ENCODE peak calls at places on chromosomes 7 and 10, in five cellular contexts. G is heart right ventricle, Z is breast epithelium, D is heart left ventricle, W is PC-9. H is an unnamed sample.

GRCh38 chr10:109556399-109556798 is 366.9 kb downstream of the XPNPEP1 start:
- DNase-seq in G (no peak), D (no peak), Z (no peak), W (no peak), H (no peak)

GRCh38 chr10:6579904-6580278 is at the start of gene PRKCQ:
- DNase-seq in G (no peak), D (no peak), W (no peak), Z (no peak), H (no peak)

GRCh38 chr10:124005991-124006392 is 87.4 kb downstream of the CHST15 start:
- DNase-seq in W (no peak), D (no peak), Z (no peak), G (no peak), H (no peak)

GRCh38 chr7:124101173-124101768 is 68.4 kb upstream of the TMEM229A start:
- DNase-seq in Z (no peak), D (no peak), G (no peak), W (peak; percentile 19), H (no peak)

GRCh38 chr10:26430641-26431163 is 7.4 kb upstream of the APBB1IP start:
- DNase-seq in G (no peak), W (no peak), Z (no peak), D (no peak), H (no peak)

GRCh38 chr10:30968711-30969110 is 63.0 kb downstream of the ZNF438 start:
- DNase-seq in W (no peak), Z (no peak), D (no peak), G (no peak), H (no peak)

GRCh38 chr10:110793128-110793812 is 78.5 kb upstream of the PDCD4 start:
- DNase-seq in Z (no peak), G (no peak), D (no peak), W (no peak), H (no peak)

GRCh38 chr7:25495905-25496304 is 267.6 kb upstream of the NPVF start:
- DNase-seq in D (no peak), Z (no peak), G (no peak), W (no peak), H (no peak)

GRCh38 chr7:121547341-121548092 is 151.4 kb upstream of the FAM3C start:
- DNase-seq in W (no peak), Z (no peak), G (no peak), D (no peak), H (peak; percentile 26)

GRCh38 chr7:103071000-103071399 is 3.6 kb downstream of the FBXL13 start:
- DNase-seq in D (no peak), Z (no peak), G (no peak), W (no peak), H (no peak)

GRCh38 chr7:78247910-78248689 is 449.5 kb downstream of the PHTF2 start:
- DNase-seq in Z (no peak), G (no peak), D (no peak), W (no peak), H (no peak)

GRCh38 chr10:131245475-131246059 is 66.0 kb downstream of the TCERG1L start:
- DNase-seq in W (no peak), G (no peak), Z (no peak), D (no peak), H (no peak)

GRCh38 chr7:80403686-80404241 is 108.1 kb downstream of the GNAT3 start:
- DNase-seq in G (no peak), Z (no peak), D (no peak), W (no peak), H (no peak)

GRCh38 chr10:130515670-130516069 is 379.5 kb downstream of the GLRX3 start:
- DNase-seq in Z (no peak), D (no peak), G (no peak), W (no peak), H (no peak)

GRCh38 chr10:95247881-95248583 is 42.8 kb downstream of the PDLIM1 start:
- DNase-seq in W (no peak), G (no peak), D (peak; percentile 45), Z (no peak), H (no peak)

GRCh38 chr7:68384581-68384980 is 1213.7 kb upstream of the AUTS2 start:
- DNase-seq in Z (no peak), D (no peak), W (no peak), G (no peak), H (no peak)

GRCh38 chr7:128108641-128109423 is 77.6 kb upstream of the LRRC4 start:
- DNase-seq in W (no peak), G (no peak), Z (no peak), D (no peak), H (no peak)

GRCh38 chr10:91163269-91163708 is 57.2 kb upstream of the PCGF5 start:
- DNase-seq in D (peak; percentile 82), G (peak; percentile 67), Z (peak; percentile 48), W (peak; percentile 42), H (no peak)

GRCh38 chr10:6953131-6953834 is 373.2 kb upstream of the PRKCQ start:
- DNase-seq in D (peak; percentile 43), W (no peak), G (no peak), Z (peak; percentile 23), H (no peak)

GRCh38 chr7:130695840-130696239 is 9.5 kb upstream of the TSGA13 start:
- DNase-seq in G (no peak), W (peak; percentile 6), Z (no peak), D (no peak), H (no peak)

GRCh38 chr7:30471205-30471604 is 7.4 kb downstream of the NOD1 start:
- DNase-seq in G (no peak), D (no peak), Z (no peak), W (no peak), H (no peak)

GRCh38 chr7:30470783-30471182 is 7.8 kb downstream of the NOD1 start:
- DNase-seq in Z (no peak), W (no peak), D (peak; percentile 66), G (peak; percentile 76), H (no peak)

GRCh38 chr7:30472771-30473392 is 5.7 kb downstream of the NOD1 start:
- DNase-seq in D (no peak), Z (no peak), W (peak; percentile 24), G (no peak), H (no peak)

GRCh38 chr7:30473393-30473775 is 5.2 kb downstream of the NOD1 start:
- DNase-seq in G (no peak), W (no peak), D (no peak), Z (no peak), H (no peak)

GRCh38 chr7:30472081-30472770 is 6.4 kb downstream of the NOD1 start:
- DNase-seq in D (no peak), G (no peak), Z (no peak), W (no peak), H (no peak)
- H3K27ac ChIP-seq in D (peak overlapping the region; percentile 72), G (peak overlapping the region; percentile 64), Z (peak overlapping the region; percentile 94), W (no peak overlapping the region), H (no peak overlapping the region)

GRCh38 chr10:119360181-119360921 is 153.0 kb downstream of the GRK5 start:
- DNase-seq in W (no peak), G (peak; percentile 65), D (peak; percentile 74), Z (no peak), H (no peak)

GRCh38 chr10:119358140-119358512 is 150.8 kb downstream of the GRK5 start:
- DNase-seq in Z (no peak), W (no peak), G (peak; percentile 65), D (peak; percentile 71), H (no peak)

GRCh38 chr10:119357389-119358139 is 150.2 kb downstream of the GRK5 start:
- DNase-seq in G (peak; percentile 40), Z (no peak), D (peak; percentile 52), W (no peak), H (no peak)

GRCh38 chr10:119359025-119359424 is 151.7 kb downstream of the GRK5 start:
- DNase-seq in D (peak; percentile 16), G (no peak), Z (no peak), W (no peak), H (no peak)

DNA sequence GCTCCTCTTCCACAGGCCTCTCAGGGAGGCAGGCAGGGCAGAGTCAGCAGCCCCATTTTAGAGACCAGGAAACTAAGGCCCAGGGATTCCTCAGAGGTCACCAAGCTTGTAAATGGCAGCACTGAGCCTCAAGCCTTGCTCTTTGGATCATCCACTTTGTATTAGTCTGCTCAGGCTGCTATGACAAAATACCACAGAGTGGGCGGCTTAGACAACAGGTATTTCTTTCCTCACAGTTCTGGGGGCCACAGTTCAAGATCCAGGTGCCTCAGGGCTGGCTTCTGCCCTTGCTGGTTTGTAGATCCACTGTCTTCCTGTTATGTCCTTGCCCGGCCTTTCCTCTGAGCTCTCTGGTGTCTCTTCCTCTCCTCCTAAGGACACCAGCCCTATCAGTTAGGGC is 151.2 kb downstream of the GRK5 start:
- DNase-seq in W (no peak), Z (no peak), D (peak; percentile 13), G (no peak), H (no peak)
- TF ChIP-seq CTCF in W (no peak), Z (no peak), D (no peak), G (no peak), H (no peak)

GRCh38 chr7:152078025-152078424 is 52.6 kb downstream of the GALNT11 start:
- DNase-seq in G (no peak), Z (no peak), D (no peak), W (no peak), H (no peak)

GRCh38 chr7:152076324-152076821 is 50.9 kb downstream of the GALNT11 start:
- DNase-seq in W (no peak), Z (no peak), G (no peak), D (no peak), H (no peak)

GRCh38 chr7:152081088-152081487 is 55.6 kb downstream of the GALNT11 start:
- DNase-seq in Z (no peak), D (no peak), G (no peak), W (no peak), H (no peak)

GRCh38 chr7:152074673-152075072 is 49.2 kb downstream of the GALNT11 start:
- DNase-seq in W (no peak), Z (no peak), G (no peak), D (no peak), H (no peak)

GRCh38 chr7:152076940-152077933 is 51.8 kb downstream of the GALNT11 start:
- DNase-seq in W (no peak), G (no peak), D (peak; percentile 36), Z (no peak), H (no peak)
- H3K27ac ChIP-seq in W (no peak overlapping the region), G (no peak overlapping the region), D (no peak overlapping the region), Z (no peak overlapping the region), H (no peak overlapping the region)

GRCh38 chr10:119525116-119525515 is 17.4 kb downstream of the RGS10 start:
- DNase-seq in Z (no peak), D (no peak), G (no peak), W (no peak), H (no peak)

GRCh38 chr10:119523916-119524719 is 18.4 kb downstream of the RGS10 start:
- DNase-seq in Z (no peak), D (no peak), W (no peak), G (no peak), H (no peak)

GRCh38 chr10:119524720-119525070 is 17.8 kb downstream of the RGS10 start:
- DNase-seq in Z (no peak), G (no peak), W (no peak), D (no peak), H (no peak)

GRCh38 chr10:119526606-119527592 is 15.6 kb downstream of the RGS10 start:
- DNase-seq in Z (no peak), G (no peak), W (no peak), D (no peak), H (no peak)

GRCh38 chr10:119526149-119526548 is 16.4 kb downstream of the RGS10 start:
- DNase-seq in W (no peak), Z (no peak), G (no peak), D (no peak), H (no peak)
- TF ChIP-seq CTCF in W (no peak), Z (no peak), G (no peak), D (no peak), H (no peak)